ENCODE peak calls at places on chromosomes 13 and 19, in four cellular contexts. G is stimulated activated CD8-positive, alpha-beta memory T cell treated with anti-CD3 and anti-CD28 coated beads, Interleukin-12 subunit alpha, Interleukin-12 subunit beta, amount 100 ng/mL, for 4 hours; R is fibroblast of lung; C is RPMI7951. A is an unnamed sample.

GRCh38 chr19:49812452-49812996 is 568 bp downstream of the FUZ start:
- DNase-seq in G (no peak), R (no peak), C (no peak), A (no peak)

GRCh38 chr13:75256922-75257321 is 225.0 kb downstream of the TBC1D4 start:
- DNase-seq in G (no peak), R (peak; percentile 45), C (no peak), A (no peak)

GRCh38 chr19:8515317-8515716 is 1.4 kb upstream of the ZNF414 start:
- DNase-seq in G (peak; percentile 13), R (no peak), C (no peak), A (peak; percentile 19)

GRCh38 chr19:40705362-40705651 is 11.4 kb downstream of the COQ8B start:
- DNase-seq in G (no peak), R (no peak), C (no peak), A (no peak)

GRCh38 chr19:9251236-9251635 is 506 bp downstream of the OR7E24 start:
- DNase-seq in G (no peak), R (no peak), C (no peak), A (no peak)

GRCh38 chr13:80341771-80342271 is 895 bp upstream of the SPRY2 start:
- DNase-seq in G (no peak), R (peak; percentile 68), C (peak; percentile 42), A (no peak)

GRCh38 chr13:99119686-99120085 is 81.0 kb upstream of the UBAC2 start:
- DNase-seq in G (no peak), R (no peak), C (no peak), A (no peak)

GRCh38 chr13:63198076-63198475 is 1782.4 kb upstream of the PCDH20 start:
- DNase-seq in G (no peak), R (peak; percentile 68), C (no peak), A (no peak)

GRCh38 chr13:79477968-79478367 is 3.0 kb upstream of the NDFIP2 start:
- DNase-seq in G (no peak), R (no peak), C (no peak), A (no peak)

GRCh38 chr19:17339088-17339741 is 1.9 kb downstream of the GTPBP3 start:
- DNase-seq in G (no peak), R (no peak), C (no peak), A (no peak)

GRCh38 chr13:114090476-114090875 is 41.9 kb downstream of the RASA3 start:
- DNase-seq in G (no peak), R (no peak), C (no peak), A (no peak)

GRCh38 chr13:99312493-99312883 is 5.3 kb upstream of the GPR183 start:
- DNase-seq in G (no peak), R (peak; percentile 92), C (peak; percentile 99), A (no peak)

GRCh38 chr19:46944123-46944718 is 75.4 kb upstream of the NPAS1 start:
- DNase-seq in G (no peak), R (no peak), C (no peak), A (no peak)

GRCh38 chr13:34391071-34391470 is 551.0 kb upstream of the NBEA start:
- DNase-seq in G (no peak), R (peak; percentile 83), C (peak; percentile 83), A (no peak)

GRCh38 chr13:30463820-30464495 is 1.8 kb downstream of the HMGB1 start:
- DNase-seq in G (peak; percentile 51), R (peak; percentile 62), C (peak; percentile 56), A (peak; percentile 19)

GRCh38 chr13:74080762-74081161 is 53.4 kb downstream of the KLF12 start:
- DNase-seq in G (no peak), R (no peak), C (no peak), A (no peak)

GRCh38 chr13:24280722-24281121 is 28.7 kb upstream of the C1QTNF9 start:
- DNase-seq in G (no peak), R (no peak), C (no peak), A (no peak)

GRCh38 chr13:107608736-107609135 is 606.6 kb downstream of the LIG4 start:
- DNase-seq in G (no peak), R (no peak), C (no peak), A (no peak)

GRCh38 chr13:44153536-44153935 is 220.1 kb upstream of the SERP2 start:
- DNase-seq in G (no peak), R (no peak), C (no peak), A (no peak)

GRCh38 chr13:59658027-59658735 is 505.5 kb downstream of the DIAPH3 start:
- DNase-seq in G (no peak), R (no peak), C (no peak), A (no peak)

GRCh38 chr19:31339405-31339804 is 9.8 kb downstream of the TSHZ3 start:
- DNase-seq in G (no peak), R (peak; percentile 72), C (no peak), A (no peak)

GRCh38 chr19:15508035-15508710 is at the start of gene CYP4F22:
- DNase-seq in G (no peak), R (no peak), C (no peak), A (no peak)

GRCh38 chr19:33503791-33504444 is 17.7 kb downstream of the PEPD start:
- DNase-seq in G (no peak), R (no peak), C (no peak), A (no peak)

GRCh38 chr19:17784201-17785008 is 10.5 kb upstream of the B3GNT3 start:
- DNase-seq in G (peak; percentile 32), R (peak; percentile 28), C (peak; percentile 55), A (peak; percentile 44)